ENCODE peak calls at places on chromosomes 4 and X, in four cellular contexts. H is WERI-Rb-1, L is fibroblast of lung, M is colonic mucosa. S is an unnamed sample.

GRCh38 chr4:143335979-143336827 is 473 bp upstream of the GAB1 start:
- DNase-seq in M (peak; percentile 92), H (peak; percentile 95), L (peak; percentile 94), S (peak; percentile 83)

GRCh38 chr4:108247511-108248088 is 78.9 kb upstream of the LEF1 start:
- DNase-seq in M (no peak), L (no peak), H (no peak), S (no peak)

GRCh38 chrX:40197071-40197470 is 99.3 kb upstream of the BCOR start:
- DNase-seq in M (no peak), H (no peak), L (no peak), S (no peak)

GRCh38 chr4:56164921-56165320 is 216.2 kb downstream of the CEP135 start:
- DNase-seq in L (no peak), H (no peak), M (no peak), S (no peak)

GRCh38 chrX:42678133-42678532 is 99.8 kb downstream of the PPP1R2C start:
- DNase-seq in M (no peak), H (peak; percentile 11), L (no peak), S (no peak)

GRCh38 chr4:56653461-56654237 is 27.4 kb downstream of the HOPX start:
- DNase-seq in H (no peak), L (no peak), M (no peak), S (no peak)

GRCh38 chr4:25350561-25350960 is 26.5 kb upstream of the ANAPC4 start:
- DNase-seq in H (no peak), L (no peak), M (no peak), S (no peak)

GRCh38 chrX:78139160-78140123 is at the start of gene TAF9B:
- DNase-seq in M (peak; percentile 85), L (peak; percentile 73), H (peak; percentile 86), S (peak; percentile 34)

GRCh38 chr4:46933686-46934085 is 24.6 kb upstream of the COX7B2 start:
- DNase-seq in H (no peak), L (no peak), M (no peak), S (no peak)

GRCh38 chr4:85496146-85496849 is 21.3 kb downstream of the ARHGAP24 start:
- DNase-seq in M (no peak), L (no peak), H (no peak), S (no peak)

GRCh38 chr4:153809307-153809706 is 20.4 kb upstream of the SFRP2 start:
- DNase-seq in H (no peak), L (no peak), M (no peak), S (no peak)

GRCh38 chr4:78454016-78454415 is 97.6 kb upstream of the ANXA3 start:
- DNase-seq in M (no peak), H (no peak), L (no peak), S (no peak)
- H3K27ac ChIP-seq in M (no peak overlapping the region), H (no peak overlapping the region), L (no peak overlapping the region), S (no peak overlapping the region)

GRCh38 chr4:166174717-166175510 is 301.9 kb downstream of the TLL1 start:
- DNase-seq in H (no peak), M (no peak), L (no peak), S (no peak)

GRCh38 chr4:166169111-166169510 is 296.1 kb downstream of the TLL1 start:
- DNase-seq in H (peak; percentile 44), M (no peak), L (no peak), S (no peak)

GRCh38 chr4:166172619-166173018 is 299.6 kb downstream of the TLL1 start:
- DNase-seq in M (no peak), H (no peak), L (no peak), S (no peak)
- H3K4me3 ChIP-seq in M (no peak overlapping the region), H (no peak overlapping the region), L (no peak overlapping the region), S (no peak overlapping the region)

GRCh38 chrX:73262991-73263390 is 48.3 kb upstream of the NAP1L2 start:
- DNase-seq in L (no peak), H (no peak), M (no peak), S (no peak)
- TF ChIP-seq CTCF in L (no peak), H (peak; percentile 6), M (no peak), S (no peak)

DNA sequence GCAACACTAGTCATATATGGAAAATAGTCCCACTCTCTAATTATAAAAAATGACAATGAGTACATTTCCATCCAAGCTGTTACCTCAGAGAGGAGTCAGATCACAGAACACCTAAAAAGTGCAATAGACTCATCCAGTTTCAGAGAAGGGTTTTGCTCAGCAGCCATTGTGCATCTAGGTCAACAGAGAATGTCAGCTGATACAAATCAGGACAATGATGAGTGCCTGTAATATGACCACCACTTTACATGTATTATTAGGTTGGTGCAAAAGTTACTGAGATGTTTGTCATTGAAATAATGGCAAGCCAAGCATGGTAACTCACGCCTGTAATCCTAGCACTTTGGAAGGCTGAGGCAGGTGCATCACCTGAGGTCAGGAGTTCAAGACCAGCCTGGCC is 164.1 kb upstream of the TTC29 start:
- DNase-seq in M (no peak), L (no peak), H (no peak), S (no peak)
- H3K27ac ChIP-seq in M (no peak overlapping the region), L (no peak overlapping the region), H (no peak overlapping the region), S (no peak overlapping the region)

GRCh38 chr4:78722320-78722719 is 53.8 kb upstream of the BMP2K start:
- DNase-seq in M (no peak), H (no peak), L (no peak), S (no peak)

GRCh38 chr4:78720151-78720726 is 55.9 kb upstream of the BMP2K start:
- DNase-seq in L (no peak), M (no peak), H (no peak), S (no peak)

GRCh38 chr4:78722880-78723279 is 53.3 kb upstream of the BMP2K start:
- DNase-seq in M (no peak), H (no peak), L (no peak), S (no peak)

GRCh38 chr4:78721739-78722138 is 54.4 kb upstream of the BMP2K start:
- DNase-seq in M (no peak), H (no peak), L (no peak), S (no peak)

DNA sequence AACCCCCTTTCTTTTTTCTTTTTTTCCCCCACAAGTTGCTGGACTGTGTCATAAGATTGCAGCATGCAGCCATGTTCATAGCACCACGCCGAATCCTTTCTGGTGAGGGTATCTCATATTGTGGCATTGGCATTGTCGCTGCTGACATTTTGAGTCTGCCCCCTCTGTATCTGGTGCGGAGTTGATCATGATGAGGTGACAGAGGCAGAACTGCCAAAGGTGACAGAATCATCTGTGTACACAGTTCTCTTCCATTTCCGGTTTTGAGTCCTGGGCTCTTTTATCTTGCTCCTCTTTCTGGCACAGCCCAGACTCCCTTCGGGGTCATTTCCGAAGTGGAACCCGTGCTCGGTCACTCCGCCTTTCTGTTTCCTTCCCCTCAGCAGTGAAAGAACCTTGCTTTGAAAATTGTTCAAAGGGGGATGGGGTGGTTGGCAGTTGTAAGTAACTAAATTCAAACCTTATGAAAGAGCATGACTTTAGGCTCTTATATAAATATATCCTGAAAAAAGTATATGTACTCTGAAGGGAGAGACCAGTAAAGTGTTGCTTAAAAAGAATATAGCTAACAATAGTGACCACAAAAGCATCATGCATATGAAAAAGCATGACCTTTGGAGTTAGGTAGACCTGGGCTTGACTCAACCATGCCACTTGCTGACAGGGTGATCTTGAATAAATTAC is 55.0 kb upstream of the BMP2K start:
- DNase-seq in L (no peak), H (no peak), M (peak; percentile 36), S (no peak)
- H3K4me3 ChIP-seq in L (no peak overlapping the region), H (no peak overlapping the region), M (no peak overlapping the region), S (no peak overlapping the region)

DNA sequence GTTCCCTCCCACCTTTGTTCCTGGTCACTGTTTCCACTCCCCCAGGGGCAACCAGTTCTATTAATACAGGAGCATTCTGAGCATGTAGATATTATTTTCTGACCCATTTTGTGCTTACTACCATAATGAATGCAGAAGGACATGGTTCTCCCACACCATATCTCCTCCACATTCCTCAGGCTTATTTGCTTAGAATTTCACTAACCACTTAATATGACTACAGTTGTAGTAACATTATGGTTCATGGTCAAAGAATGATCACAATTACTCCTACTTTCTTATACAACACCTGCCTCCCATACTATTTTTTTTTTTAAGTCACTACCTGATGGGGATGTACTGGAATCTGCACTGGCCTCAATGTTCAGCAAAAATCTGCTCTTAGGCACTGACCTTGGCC is 7.5 kb upstream of the FAM184B start:
- DNase-seq in M (no peak), L (no peak), H (no peak), S (no peak)
- TF ChIP-seq CTCF in M (no peak), L (no peak), H (no peak), S (no peak)

DNA sequence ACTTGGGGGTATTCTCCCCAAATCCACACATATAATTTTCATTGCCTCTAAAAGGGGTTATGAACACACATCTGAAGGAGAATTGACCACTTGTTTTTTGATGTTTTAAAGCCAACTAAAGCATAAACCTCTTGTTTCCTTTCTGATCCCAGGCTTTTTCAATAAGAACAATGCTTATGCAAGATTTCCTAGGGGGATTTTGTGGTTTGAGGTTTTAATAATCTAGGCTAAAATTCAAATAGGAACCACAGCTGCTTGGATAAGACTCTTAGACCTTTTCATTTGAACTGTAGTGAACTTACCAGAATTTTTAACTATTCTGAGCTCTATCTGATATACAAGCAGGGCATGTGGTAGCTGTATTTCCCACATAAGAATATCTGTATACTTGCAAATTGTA is 651.1 kb downstream of the ANKRD50 start:
- DNase-seq in H (no peak), L (peak; percentile 78), M (no peak), S (no peak)
- H3K27ac ChIP-seq in H (no peak overlapping the region), L (no peak overlapping the region), M (no peak overlapping the region), S (no peak overlapping the region)

GRCh38 chr4:27189683-27190082 is 329.0 kb downstream of the STIM2 start:
- DNase-seq in L (no peak), M (no peak), H (no peak), S (no peak)

GRCh38 chr4:27184508-27185155 is 324.0 kb downstream of the STIM2 start:
- DNase-seq in M (no peak), H (no peak), L (no peak), S (no peak)

GRCh38 chr4:27186710-27187109 is 326.1 kb downstream of the STIM2 start:
- DNase-seq in M (no peak), H (no peak), L (no peak), S (no peak)

GRCh38 chr4:27187786-27188185 is 327.1 kb downstream of the STIM2 start:
- DNase-seq in M (no peak), H (no peak), L (no peak), S (no peak)
- H3K4me3 ChIP-seq in M (no peak overlapping the region), H (no peak overlapping the region), L (no peak overlapping the region), S (no peak overlapping the region)